ENCODE peak calls at places on chromosomes 5 and 9, in six cellular contexts. F, N, Y, I, W and S are unnamed samples.

GRCh38 chr9:91141407-91141973 is 220.2 kb downstream of the AUH start:
- DNase-seq in I (no peak), Y (no peak), N (no peak), W (no peak), F (no peak), S (no peak)

GRCh38 chr9:18379073-18379811 is 94.7 kb upstream of the ADAMTSL1 start:
- DNase-seq in F (peak), W (peak), N (no peak), I (no peak), Y (no peak), S (no peak)

GRCh38 chr5:71907589-71908145 is 188.6 kb downstream of the CARTPT start:
- DNase-seq in I (no peak), N (peak), Y (peak), W (no peak), F (no peak), S (no peak)

GRCh38 chr5:157464518-157465171 is 4.6 kb downstream of the NIPAL4 start:
- DNase-seq in W (peak), F (peak), N (peak), I (peak), Y (no peak), S (peak)

GRCh38 chr9:6113819-6114218 is 98.4 kb upstream of the RANBP6 start:
- DNase-seq in N (no peak), Y (no peak), I (no peak), F (no peak), W (no peak), S (no peak)

GRCh38 chr5:67026278-67026677 is 170.3 kb downstream of the CD180 start:
- DNase-seq in Y (no peak), I (no peak), W (no peak), N (no peak), F (no peak), S (no peak)

GRCh38 chr9:100673249-100673648 is 95.4 kb downstream of the CAVIN4 start:
- DNase-seq in I (no peak), F (no peak), N (no peak), W (no peak), Y (no peak), S (no peak)

GRCh38 chr5:83133797-83134196 is 56.5 kb downstream of the XRCC4 start:
- DNase-seq in I (no peak), N (no peak), W (no peak), Y (no peak), F (no peak), S (no peak)

GRCh38 chr5:172274951-172275753 is 8.4 kb downstream of the UBTD2 start:
- DNase-seq in Y (no peak), W (no peak), N (peak), I (peak), F (peak), S (no peak)

GRCh38 chr5:156783092-156783491 is 67.0 kb upstream of the PPP1R2B start:
- DNase-seq in Y (no peak), I (no peak), F (no peak), W (no peak), N (peak), S (no peak)

GRCh38 chr5:117594165-117594564 is 1019.5 kb upstream of the SEMA6A start:
- DNase-seq in F (no peak), Y (no peak), W (peak), N (no peak), I (no peak), S (no peak)

GRCh38 chr5:683619-684481 is 9.3 kb downstream of the TPPP start:
- DNase-seq in W (no peak), N (no peak), F (no peak), I (no peak), Y (no peak), S (no peak)

GRCh38 chr5:59390074-59390659 is 503.4 kb downstream of the PDE4D start:
- DNase-seq in Y (peak), N (peak), W (no peak), I (no peak), F (no peak), S (no peak)

GRCh38 chr5:76742586-76742985 is 26.7 kb downstream of the F2R start:
- DNase-seq in Y (no peak), F (peak), W (peak), I (no peak), N (no peak), S (no peak)

GRCh38 chr5:15383469-15383868 is 116.5 kb upstream of the FBXL7 start:
- DNase-seq in F (peak), N (no peak), Y (peak), I (no peak), W (no peak), S (no peak)

GRCh38 chr9:134391319-134392231 is 65.3 kb downstream of the RXRA start:
- DNase-seq in Y (peak), I (peak), W (no peak), F (no peak), N (peak), S (peak)
- TF ChIP-seq CTCF in Y (no peak), I (no peak), W (no peak), F (no peak), N (no peak), S (peak)

DNA sequence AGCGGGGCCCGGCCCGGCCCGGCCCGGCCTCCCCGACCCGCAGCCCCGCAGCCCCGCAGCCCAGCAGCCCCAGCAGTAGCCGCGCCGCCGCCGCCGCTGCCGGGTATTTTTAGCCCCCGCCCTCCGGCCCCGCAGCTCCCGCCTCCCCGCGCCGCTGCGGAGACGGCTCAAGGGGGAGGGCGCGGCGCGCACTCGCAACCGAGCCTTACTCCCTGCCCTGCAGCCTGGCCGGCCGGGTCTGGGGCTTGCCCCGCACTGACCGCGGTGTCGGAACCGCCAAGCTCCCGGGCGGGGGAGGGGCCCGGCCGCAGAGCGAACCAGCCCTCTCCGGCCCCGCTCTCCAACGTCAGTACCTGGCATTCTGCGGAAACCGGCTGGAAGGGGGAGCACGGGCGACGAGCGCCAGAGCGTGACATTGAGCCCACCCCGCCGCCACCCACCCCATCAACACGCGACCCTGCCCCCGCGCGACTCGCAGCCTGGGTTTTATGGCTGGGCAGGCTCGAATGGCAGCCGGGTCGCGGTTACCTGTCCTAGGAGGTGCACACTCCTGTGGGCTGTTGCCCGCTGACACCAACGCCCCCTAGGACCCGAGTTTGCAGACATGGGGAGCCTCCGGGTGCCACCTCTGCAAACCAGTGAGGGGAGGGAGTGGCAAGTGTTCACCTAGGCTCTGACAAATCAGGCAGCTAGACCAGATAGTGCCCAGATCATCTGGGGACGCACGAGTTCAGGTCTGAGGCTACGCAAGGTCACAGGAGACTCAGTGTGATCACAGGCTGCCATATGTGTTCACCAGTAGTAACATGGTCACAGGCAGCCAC is at the start of gene ACSL6:
- DNase-seq in I (peak), W (no peak), F (no peak), Y (no peak), N (no peak), S (no peak)
- TF ChIP-seq CTCF in I (no peak), W (no peak), F (no peak), Y (no peak), N (no peak), S (no peak)

GRCh38 chr5:153491408-153491807 is 938 bp downstream of the GRIA1 start:
- DNase-seq in W (no peak), Y (no peak), F (no peak), I (no peak), N (no peak), S (no peak)

GRCh38 chr5:153489611-153490010 is 859 bp upstream of the GRIA1 start:
- DNase-seq in F (peak), I (no peak), N (no peak), W (no peak), Y (no peak), S (no peak)

DNA sequence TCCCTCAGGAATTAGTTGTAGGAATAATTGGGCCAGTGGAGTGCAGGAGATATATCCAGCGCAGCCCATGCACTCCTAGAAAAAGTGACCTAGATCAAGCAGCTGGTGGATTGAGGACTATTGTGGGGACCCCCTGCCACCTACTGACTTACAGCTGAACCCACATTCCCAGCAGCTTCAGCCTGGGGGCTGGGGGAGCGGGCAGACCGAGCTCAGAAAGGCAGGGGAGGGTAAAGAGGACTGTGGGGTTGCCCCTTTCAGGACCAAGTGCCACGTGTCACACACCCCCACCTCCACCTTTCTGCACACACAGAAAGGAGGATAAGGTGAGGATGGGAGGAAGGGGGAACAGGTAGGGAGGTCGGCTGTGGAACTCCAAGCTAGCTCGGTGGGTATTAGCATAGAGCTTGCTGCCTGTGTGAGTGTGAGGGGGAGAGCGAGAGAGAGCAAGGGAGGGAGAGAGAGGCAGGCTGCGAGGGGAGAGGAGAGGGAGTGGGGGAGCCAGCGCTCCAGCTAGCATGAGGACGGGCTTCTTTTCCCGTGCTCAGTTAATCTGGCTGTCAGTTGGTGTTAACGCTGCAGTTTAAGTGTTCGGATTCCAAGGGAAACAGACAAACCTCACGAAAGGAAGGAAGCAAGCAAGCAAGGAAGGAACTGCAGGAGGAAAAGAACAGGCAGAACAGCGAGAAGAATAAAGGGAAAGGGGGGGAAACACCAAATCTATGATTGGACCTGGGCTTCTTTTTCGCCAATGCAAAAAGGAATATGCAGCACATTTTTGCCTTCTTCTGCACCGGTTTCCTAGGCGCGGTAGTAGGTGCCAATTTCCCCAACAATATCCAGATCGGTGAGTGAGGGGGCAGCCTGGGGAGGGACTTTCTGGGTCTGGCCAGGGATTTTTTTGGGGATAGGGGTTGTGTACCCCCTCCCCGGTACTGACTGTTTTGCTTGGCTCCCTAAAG is at the start of gene GRIA1:
- DNase-seq in I (no peak), F (no peak), Y (no peak), N (no peak), W (no peak), S (no peak)
- TF ChIP-seq CTCF in I (no peak), F (no peak), Y (no peak), N (no peak), W (no peak), S (no peak)

DNA sequence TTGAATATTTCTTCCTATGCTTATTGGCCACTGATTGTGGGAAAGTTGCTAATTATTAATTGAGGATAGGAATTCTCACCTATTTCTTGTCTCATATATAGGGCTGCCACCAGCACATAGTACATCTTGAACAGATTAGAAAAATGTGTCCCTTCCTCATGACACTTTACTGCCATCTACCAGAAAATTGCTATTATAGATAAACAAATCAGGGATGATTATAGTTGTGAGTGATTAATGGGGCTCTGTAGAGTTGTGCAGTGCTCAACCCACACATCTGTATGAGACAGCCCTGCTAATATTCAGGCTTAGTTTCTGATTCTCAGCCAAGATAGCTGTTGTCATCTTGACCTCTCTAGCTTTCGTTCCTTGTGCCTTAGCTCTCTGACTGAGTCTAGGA is 373.2 kb downstream of the TLE4 start:
- DNase-seq in I (no peak), Y (no peak), N (no peak), W (no peak), F (no peak), S (no peak)
- TF ChIP-seq CTCF in I (no peak), Y (no peak), N (no peak), W (no peak), F (no peak), S (no peak)

GRCh38 chr5:139419793-139420192 is 15.9 kb upstream of the SPATA24 start:
- DNase-seq in N (no peak), I (no peak), F (no peak), W (no peak), Y (no peak), S (no peak)
- TF ChIP-seq CTCF in N (no peak), I (no peak), F (no peak), W (no peak), Y (no peak), S (no peak)